ENCODE peak calls at places on chromosome 1, in seven cellular contexts. One of them, this sample, is unnamed.

GRCh38 chr1:107935396-107936064 is 29.4 kb downstream of the VAV3 start:
- DNase-seq in mesenchymal stem cell: no peak
- DNase-seq in H9: no peak
- DNase-seq in H1: no peak
- DNase-seq in IMR-90: no peak
- DNase-seq in trophoblast cell: no peak
- DNase-seq in mesendoderm: peak; percentile 39
- DNase-seq in this sample: no peak

GRCh38 chr1:198234511-198235251 is 77.9 kb downstream of the NEK7 start:
- DNase-seq in H1: no peak
- DNase-seq in mesenchymal stem cell: peak; percentile 69
- DNase-seq in IMR-90: peak; percentile 70
- DNase-seq in H9: no peak
- DNase-seq in trophoblast cell: no peak
- DNase-seq in mesendoderm: peak; percentile 83
- DNase-seq in this sample: no peak

GRCh38 chr1:203299180-203299579 is 6.1 kb upstream of the BTG2 start:
- DNase-seq in mesendoderm: no peak
- DNase-seq in trophoblast cell: no peak
- DNase-seq in mesenchymal stem cell: no peak
- DNase-seq in IMR-90: no peak
- DNase-seq in H1: no peak
- DNase-seq in H9: no peak
- DNase-seq in this sample: no peak

GRCh38 chr1:207514890-207515289 is 18.9 kb downstream of the CR1 start:
- DNase-seq in H1: no peak
- DNase-seq in mesendoderm: no peak
- DNase-seq in IMR-90: no peak
- DNase-seq in H9: no peak
- DNase-seq in mesenchymal stem cell: no peak
- DNase-seq in trophoblast cell: no peak
- DNase-seq in this sample: no peak

GRCh38 chr1:232308616-232309015 is 321.3 kb downstream of the SIPA1L2 start:
- DNase-seq in mesendoderm: peak; percentile 93
- DNase-seq in trophoblast cell: no peak
- DNase-seq in IMR-90: no peak
- DNase-seq in mesenchymal stem cell: no peak
- DNase-seq in H1: no peak
- DNase-seq in H9: no peak
- DNase-seq in this sample: no peak

GRCh38 chr1:156191292-156191954 is 2.5 kb upstream of the SLC25A44 start:
- DNase-seq in IMR-90: no peak
- DNase-seq in mesendoderm: no peak
- DNase-seq in H9: no peak
- DNase-seq in trophoblast cell: no peak
- DNase-seq in H1: no peak
- DNase-seq in mesenchymal stem cell: peak; percentile 37
- DNase-seq in this sample: no peak

GRCh38 chr1:96418969-96419368 is 302.6 kb upstream of the PTBP2 start:
- DNase-seq in trophoblast cell: no peak
- DNase-seq in H9: no peak
- DNase-seq in mesendoderm: no peak
- DNase-seq in IMR-90: no peak
- DNase-seq in mesenchymal stem cell: no peak
- DNase-seq in H1: no peak
- DNase-seq in this sample: no peak

GRCh38 chr1:37914719-37915483 is 32.0 kb downstream of the INPP5B start:
- DNase-seq in mesenchymal stem cell: no peak
- DNase-seq in IMR-90: no peak
- DNase-seq in mesendoderm: peak; percentile 22
- DNase-seq in H1: no peak
- DNase-seq in trophoblast cell: no peak
- DNase-seq in H9: no peak
- DNase-seq in this sample: no peak

GRCh38 chr1:47935856-47936255 is 61.3 kb downstream of the TRABD2B start:
- DNase-seq in IMR-90: no peak
- DNase-seq in trophoblast cell: no peak
- DNase-seq in mesendoderm: no peak
- DNase-seq in mesenchymal stem cell: no peak
- DNase-seq in H1: no peak
- DNase-seq in H9: no peak
- DNase-seq in this sample: no peak

GRCh38 chr1:67135354-67135753 is 584 bp upstream of the C1orf141 start:
- DNase-seq in H1: no peak
- DNase-seq in mesendoderm: no peak
- DNase-seq in H9: no peak
- DNase-seq in trophoblast cell: no peak
- DNase-seq in IMR-90: peak; percentile 86
- DNase-seq in mesenchymal stem cell: peak; percentile 88
- DNase-seq in this sample: no peak

GRCh38 chr1:7552402-7552801 is 218.7 kb upstream of the VAMP3 start:
- DNase-seq in H1: no peak
- DNase-seq in trophoblast cell: no peak
- DNase-seq in IMR-90: peak; percentile 52
- DNase-seq in mesendoderm: no peak
- DNase-seq in H9: no peak
- DNase-seq in mesenchymal stem cell: peak; percentile 70
- DNase-seq in this sample: no peak

GRCh38 chr1:234978397-234979291 is 150.0 kb downstream of the TOMM20 start:
- DNase-seq in trophoblast cell: no peak
- DNase-seq in mesenchymal stem cell: peak; percentile 91
- DNase-seq in H1: no peak
- DNase-seq in H9: no peak
- DNase-seq in mesendoderm: no peak
- DNase-seq in IMR-90: peak; percentile 93
- DNase-seq in this sample: no peak

GRCh38 chr1:118983558-118984021 is 4.6 kb downstream of the TBX15 start:
- DNase-seq in mesenchymal stem cell: no peak
- DNase-seq in H9: peak; percentile 44
- DNase-seq in trophoblast cell: no peak
- DNase-seq in H1: peak; percentile 67
- DNase-seq in mesendoderm: no peak
- DNase-seq in IMR-90: no peak
- DNase-seq in this sample: no peak

GRCh38 chr1:215667796-215668195 is 100.7 kb downstream of the KCTD3 start:
- DNase-seq in mesendoderm: no peak
- DNase-seq in trophoblast cell: no peak
- DNase-seq in H9: no peak
- DNase-seq in H1: no peak
- DNase-seq in IMR-90: no peak
- DNase-seq in mesenchymal stem cell: no peak
- DNase-seq in this sample: no peak

GRCh38 chr1:217018648-217019047 is 295.4 kb upstream of the ESRRG start:
- DNase-seq in H9: no peak
- DNase-seq in trophoblast cell: no peak
- DNase-seq in H1: no peak
- DNase-seq in IMR-90: no peak
- DNase-seq in mesendoderm: no peak
- DNase-seq in mesenchymal stem cell: no peak
- DNase-seq in this sample: no peak

GRCh38 chr1:33164120-33164519 is 17.7 kb downstream of the TRIM62 start:
- DNase-seq in H1: no peak
- DNase-seq in trophoblast cell: no peak
- DNase-seq in H9: no peak
- DNase-seq in mesenchymal stem cell: no peak
- DNase-seq in mesendoderm: no peak
- DNase-seq in IMR-90: no peak
- DNase-seq in this sample: no peak

GRCh38 chr1:59453297-59453970 is 156.5 kb downstream of the FGGY start:
- DNase-seq in H9: no peak
- DNase-seq in trophoblast cell: no peak
- DNase-seq in mesenchymal stem cell: no peak
- DNase-seq in mesendoderm: no peak
- DNase-seq in IMR-90: peak; percentile 58
- DNase-seq in H1: no peak
- DNase-seq in this sample: no peak

GRCh38 chr1:32877211-32878110 is 6.7 kb upstream of the FNDC5 start:
- DNase-seq in IMR-90: no peak
- DNase-seq in H9: no peak
- DNase-seq in trophoblast cell: no peak
- DNase-seq in H1: no peak
- DNase-seq in mesenchymal stem cell: no peak
- DNase-seq in mesendoderm: no peak
- DNase-seq in this sample: no peak

GRCh38 chr1:238252033-238252802 is 361.5 kb upstream of the ZP4 start:
- DNase-seq in H9: peak; percentile 86
- DNase-seq in mesendoderm: peak; percentile 86
- DNase-seq in mesenchymal stem cell: peak; percentile 47
- DNase-seq in trophoblast cell: peak; percentile 50
- DNase-seq in IMR-90: peak; percentile 33
- DNase-seq in H1: peak; percentile 86
- DNase-seq in this sample: peak; percentile 14

GRCh38 chr1:30748098-30748698 is 9.4 kb downstream of the LAPTM5 start:
- DNase-seq in IMR-90: no peak
- DNase-seq in trophoblast cell: no peak
- DNase-seq in H1: no peak
- DNase-seq in H9: no peak
- DNase-seq in mesendoderm: no peak
- DNase-seq in mesenchymal stem cell: no peak
- DNase-seq in this sample: no peak

GRCh38 chr1:30044745-30045144 is 678.6 kb downstream of the MATN1 start:
- DNase-seq in trophoblast cell: no peak
- DNase-seq in IMR-90: no peak
- DNase-seq in H1: peak; percentile 41
- DNase-seq in mesenchymal stem cell: no peak
- DNase-seq in H9: peak; percentile 16
- DNase-seq in mesendoderm: no peak
- DNase-seq in this sample: no peak

GRCh38 chr1:17587693-17588047 is 48.2 kb downstream of the ARHGEF10L start:
- DNase-seq in H1: no peak
- DNase-seq in mesendoderm: peak; percentile 98
- DNase-seq in trophoblast cell: peak; percentile 42
- DNase-seq in mesenchymal stem cell: peak; percentile 76
- DNase-seq in IMR-90: peak; percentile 68
- DNase-seq in H9: peak; percentile 80
- DNase-seq in this sample: no peak

GRCh38 chr1:44807364-44808062 is 362 bp upstream of the DYNLT4 start:
- DNase-seq in mesendoderm: peak; percentile 100
- DNase-seq in trophoblast cell: peak; percentile 99
- DNase-seq in H9: peak; percentile 97
- DNase-seq in IMR-90: peak; percentile 99
- DNase-seq in mesenchymal stem cell: peak; percentile 100
- DNase-seq in H1: no peak
- DNase-seq in this sample: peak; percentile 90

GRCh38 chr1:110864260-110864659 is 8.7 kb upstream of the CD53 start:
- DNase-seq in mesenchymal stem cell: no peak
- DNase-seq in H1: no peak
- DNase-seq in H9: no peak
- DNase-seq in IMR-90: no peak
- DNase-seq in trophoblast cell: no peak
- DNase-seq in mesendoderm: no peak
- DNase-seq in this sample: no peak
- H2AK5ac ChIP-seq in mesenchymal stem cell: no peak overlapping the region
- H2AK5ac ChIP-seq in H1: no peak overlapping the region
- H2AK5ac ChIP-seq in H9: no peak overlapping the region
- H2AK5ac ChIP-seq in IMR-90: no peak overlapping the region
- H2AK5ac ChIP-seq in trophoblast cell: no peak overlapping the region
- H2AK5ac ChIP-seq in mesendoderm: no peak overlapping the region
- H2AK5ac ChIP-seq in this sample: no peak overlapping the region

GRCh38 chr1:229149435-229149834 is 121.5 kb upstream of the RAB4A start:
- DNase-seq in IMR-90: no peak
- DNase-seq in mesenchymal stem cell: no peak
- DNase-seq in H9: no peak
- DNase-seq in H1: no peak
- DNase-seq in mesendoderm: no peak
- DNase-seq in trophoblast cell: no peak
- DNase-seq in this sample: no peak
- H2AK5ac ChIP-seq in IMR-90: no peak overlapping the region
- H2AK5ac ChIP-seq in mesenchymal stem cell: no peak overlapping the region
- H2AK5ac ChIP-seq in H9: no peak overlapping the region
- H2AK5ac ChIP-seq in H1: peak overlapping the region; percentile 95
- H2AK5ac ChIP-seq in mesendoderm: peak overlapping the region; percentile 52
- H2AK5ac ChIP-seq in trophoblast cell: no peak overlapping the region
- H2AK5ac ChIP-seq in this sample: no peak overlapping the region

DNA sequence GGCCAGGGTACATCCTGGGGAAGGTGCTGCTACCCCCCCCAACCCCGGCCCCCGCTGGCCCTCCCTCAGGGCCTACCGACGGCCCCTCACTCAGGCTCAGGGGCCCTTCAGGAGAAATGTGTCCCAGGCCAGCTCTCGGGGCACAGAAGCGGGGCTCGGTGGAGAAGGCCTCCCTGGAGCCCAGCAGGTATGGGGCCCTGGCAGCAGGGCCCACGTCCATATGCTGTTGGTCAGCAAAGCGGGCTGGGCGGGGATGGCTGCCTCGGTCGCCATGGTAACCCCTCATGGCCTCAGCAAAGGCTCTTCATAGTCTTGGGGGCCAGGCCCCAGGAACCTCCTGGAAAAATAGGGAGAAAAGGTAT is 24.4 kb downstream of the DLGAP3 start:
- DNase-seq in trophoblast cell: no peak
- DNase-seq in IMR-90: no peak
- DNase-seq in H1: no peak
- DNase-seq in mesenchymal stem cell: no peak
- DNase-seq in mesendoderm: no peak
- DNase-seq in H9: no peak
- DNase-seq in this sample: no peak
- H2AK5ac ChIP-seq in trophoblast cell: no peak overlapping the region
- H2AK5ac ChIP-seq in IMR-90: no peak overlapping the region
- H2AK5ac ChIP-seq in H1: no peak overlapping the region
- H2AK5ac ChIP-seq in mesenchymal stem cell: no peak overlapping the region
- H2AK5ac ChIP-seq in mesendoderm: no peak overlapping the region
- H2AK5ac ChIP-seq in H9: no peak overlapping the region
- H2AK5ac ChIP-seq in this sample: no peak overlapping the region

GRCh38 chr1:94070746-94071318 is 50.1 kb downstream of the ABCA4 start:
- DNase-seq in mesendoderm: no peak
- DNase-seq in H9: no peak
- DNase-seq in IMR-90: no peak
- DNase-seq in trophoblast cell: no peak
- DNase-seq in mesenchymal stem cell: no peak
- DNase-seq in H1: no peak
- DNase-seq in this sample: no peak
- H2AK5ac ChIP-seq in mesendoderm: no peak overlapping the region
- H2AK5ac ChIP-seq in H9: no peak overlapping the region
- H2AK5ac ChIP-seq in IMR-90: peak overlapping the region; percentile 43
- H2AK5ac ChIP-seq in trophoblast cell: peak overlapping the region; percentile 64
- H2AK5ac ChIP-seq in mesenchymal stem cell: peak overlapping the region; percentile 97
- H2AK5ac ChIP-seq in H1: no peak overlapping the region
- H2AK5ac ChIP-seq in this sample: no peak overlapping the region

GRCh38 chr1:22805672-22806038 is 95.0 kb downstream of the EPHB2 start:
- DNase-seq in mesendoderm: no peak
- DNase-seq in mesenchymal stem cell: no peak
- DNase-seq in H9: peak; percentile 52
- DNase-seq in trophoblast cell: no peak
- DNase-seq in IMR-90: no peak
- DNase-seq in H1: no peak
- DNase-seq in this sample: no peak
- H2AK5ac ChIP-seq in mesendoderm: no peak overlapping the region
- H2AK5ac ChIP-seq in mesenchymal stem cell: no peak overlapping the region
- H2AK5ac ChIP-seq in H9: no peak overlapping the region
- H2AK5ac ChIP-seq in trophoblast cell: no peak overlapping the region
- H2AK5ac ChIP-seq in IMR-90: no peak overlapping the region
- H2AK5ac ChIP-seq in H1: peak overlapping the region; percentile 85
- H2AK5ac ChIP-seq in this sample: no peak overlapping the region